ENCODE peak calls at places on chromosomes 11 and 22, in nine cellular contexts. U, B, J, T, M, Z, Q, D and G are unnamed samples.

GRCh38 chr11:130639369-130639768 is 190.9 kb downstream of the ADAMTS15 start:
- DNase-seq in U (peak; percentile 19), B (no peak), J (no peak), T (no peak), M (no peak), Z (no peak), Q (no peak), D (no peak), G (no peak)

GRCh38 chr22:22386602-22387385 is 121.7 kb downstream of the ZNF280B start:
- DNase-seq in U (no peak), B (no peak), J (no peak), T (no peak), M (no peak), Z (no peak), Q (no peak), D (no peak), G (peak; percentile 21)

GRCh38 chr11:125072961-125073590 is 10.0 kb downstream of the SLC37A2 start:
- DNase-seq in U (no peak), B (no peak), J (peak; percentile 58), T (no peak), M (no peak), Z (no peak), Q (no peak), D (no peak), G (no peak)

GRCh38 chr11:26698224-26698623 is 23.6 kb downstream of the SLC5A12 start:
- DNase-seq in U (no peak), B (no peak), J (no peak), T (no peak), M (peak; percentile 77), Z (no peak), Q (no peak), D (no peak), G (peak; percentile 83)

GRCh38 chr11:63826471-63827190 is 12.3 kb upstream of the MARK2 start:
- DNase-seq in U (no peak), B (no peak), J (no peak), T (no peak), M (no peak), Z (no peak), Q (no peak), D (no peak), G (no peak)

GRCh38 chr11:127003260-127003981 is 2.9 kb upstream of the KIRREL3 start:
- DNase-seq in U (no peak), B (peak; percentile 79), J (no peak), T (no peak), M (no peak), Z (no peak), Q (no peak), D (peak; percentile 71), G (no peak)

GRCh38 chr22:36386351-36386899 is 1.3 kb downstream of the MYH9 start:
- DNase-seq in U (no peak), B (no peak), J (peak; percentile 79), T (no peak), M (peak; percentile 74), Z (peak; percentile 42), Q (peak; percentile 80), D (peak; percentile 63), G (peak; percentile 54)

GRCh38 chr11:75198278-75198948 is 42.2 kb upstream of the TPBGL start:
- DNase-seq in U (no peak), B (no peak), J (peak; percentile 40), T (no peak), M (peak; percentile 19), Z (no peak), Q (no peak), D (no peak), G (no peak)

GRCh38 chr11:133029096-133029495 is 503.2 kb downstream of the OPCML start:
- DNase-seq in U (no peak), B (no peak), J (no peak), T (no peak), M (no peak), Z (no peak), Q (no peak), D (no peak), G (no peak)

GRCh38 chr11:11313426-11313825 is 39.6 kb downstream of the CSNK2A3 start:
- DNase-seq in U (peak; percentile 55), B (no peak), J (peak; percentile 67), T (peak; percentile 17), M (no peak), Z (no peak), Q (no peak), D (no peak), G (no peak)

GRCh38 chr11:31414338-31414737 is 44.7 kb downstream of the DNAJC24 start:
- DNase-seq in U (no peak), B (no peak), J (no peak), T (no peak), M (no peak), Z (no peak), Q (no peak), D (no peak), G (no peak)

GRCh38 chr11:10076458-10077141 is 217.4 kb downstream of the SBF2 start:
- DNase-seq in U (no peak), B (no peak), J (no peak), T (peak; percentile 88), M (peak; percentile 60), Z (no peak), Q (peak; percentile 88), D (peak; percentile 39), G (peak; percentile 21)

GRCh38 chr11:10075141-10075540 is 218.9 kb downstream of the SBF2 start:
- DNase-seq in U (no peak), B (no peak), J (no peak), T (no peak), M (no peak), Z (no peak), Q (no peak), D (no peak), G (no peak)

GRCh38 chr11:10080134-10080533 is 213.9 kb downstream of the SBF2 start:
- DNase-seq in U (no peak), B (no peak), J (no peak), T (no peak), M (no peak), Z (no peak), Q (no peak), D (no peak), G (no peak)
- H3K9me3 ChIP-seq in U (no peaks in the 10 kb centered on the region), B (peaks cover 30% of the 10 kb centered on the region), J (peaks cover 18% of the 10 kb centered on the region), T (no peaks in the 10 kb centered on the region), M (no peaks in the 10 kb centered on the region), Z (peaks cover 4% of the 10 kb centered on the region), Q (no peaks in the 10 kb centered on the region), D (no peaks in the 10 kb centered on the region), G (no peaks in the 10 kb centered on the region)

DNA sequence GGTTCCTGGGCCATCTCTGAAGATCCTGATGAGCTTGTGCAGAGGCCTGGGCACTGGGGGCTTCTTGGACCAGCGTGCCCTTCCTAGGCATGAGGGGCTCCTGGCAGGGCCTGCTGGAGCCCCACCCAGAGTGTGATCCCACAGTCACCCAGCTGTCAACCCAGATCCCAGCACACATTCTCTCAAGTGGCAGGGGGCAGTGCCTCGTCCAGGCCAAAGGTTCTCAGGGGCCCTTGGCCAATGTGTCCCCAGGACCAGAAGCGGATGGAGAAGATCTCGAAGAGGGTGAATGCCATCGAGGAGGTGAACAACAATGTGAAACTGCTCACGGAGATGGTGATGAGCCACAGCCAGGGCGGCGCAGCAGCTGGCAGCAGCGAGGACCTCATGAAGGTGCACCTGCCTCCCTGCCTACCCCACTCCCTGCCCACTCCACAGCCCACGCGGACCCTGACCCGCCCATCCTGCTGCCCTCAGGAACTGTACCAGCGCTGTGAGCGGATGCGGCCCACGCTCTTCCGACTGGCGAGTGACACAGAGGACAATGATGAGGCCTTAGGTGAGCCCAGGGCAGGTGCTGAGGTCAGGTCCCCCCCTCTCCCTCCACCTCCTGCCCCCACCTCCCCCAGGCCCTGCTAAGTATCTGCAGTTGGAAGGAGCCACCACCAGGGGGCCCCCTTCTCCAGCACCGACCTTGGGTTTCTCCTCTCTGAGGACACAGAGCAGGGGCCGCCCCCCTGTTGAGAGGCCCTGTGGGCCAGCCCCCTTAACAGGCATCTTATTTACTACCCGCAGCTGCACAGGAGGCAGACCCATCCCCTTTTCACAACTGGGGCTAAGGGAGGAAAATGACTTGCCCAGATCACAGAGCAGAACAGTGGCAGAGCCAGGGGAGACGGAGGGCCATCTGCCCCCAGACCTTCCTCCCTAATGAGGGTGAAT is 14.7 kb downstream of the GGA1 start:
- DNase-seq in U (peak; percentile 66), B (peak; percentile 75), J (peak; percentile 85), T (peak; percentile 68), M (peak; percentile 86), Z (peak; percentile 69), Q (peak; percentile 90), D (peak; percentile 52), G (peak; percentile 58)
- H3K4me3 ChIP-seq in U (no peak overlapping the region), B (no peak overlapping the region), J (no peak overlapping the region), T (no peak overlapping the region), M (no peak overlapping the region), Z (no peak overlapping the region), Q (no peak overlapping the region), D (no peak overlapping the region), G (no peak overlapping the region)

DNA sequence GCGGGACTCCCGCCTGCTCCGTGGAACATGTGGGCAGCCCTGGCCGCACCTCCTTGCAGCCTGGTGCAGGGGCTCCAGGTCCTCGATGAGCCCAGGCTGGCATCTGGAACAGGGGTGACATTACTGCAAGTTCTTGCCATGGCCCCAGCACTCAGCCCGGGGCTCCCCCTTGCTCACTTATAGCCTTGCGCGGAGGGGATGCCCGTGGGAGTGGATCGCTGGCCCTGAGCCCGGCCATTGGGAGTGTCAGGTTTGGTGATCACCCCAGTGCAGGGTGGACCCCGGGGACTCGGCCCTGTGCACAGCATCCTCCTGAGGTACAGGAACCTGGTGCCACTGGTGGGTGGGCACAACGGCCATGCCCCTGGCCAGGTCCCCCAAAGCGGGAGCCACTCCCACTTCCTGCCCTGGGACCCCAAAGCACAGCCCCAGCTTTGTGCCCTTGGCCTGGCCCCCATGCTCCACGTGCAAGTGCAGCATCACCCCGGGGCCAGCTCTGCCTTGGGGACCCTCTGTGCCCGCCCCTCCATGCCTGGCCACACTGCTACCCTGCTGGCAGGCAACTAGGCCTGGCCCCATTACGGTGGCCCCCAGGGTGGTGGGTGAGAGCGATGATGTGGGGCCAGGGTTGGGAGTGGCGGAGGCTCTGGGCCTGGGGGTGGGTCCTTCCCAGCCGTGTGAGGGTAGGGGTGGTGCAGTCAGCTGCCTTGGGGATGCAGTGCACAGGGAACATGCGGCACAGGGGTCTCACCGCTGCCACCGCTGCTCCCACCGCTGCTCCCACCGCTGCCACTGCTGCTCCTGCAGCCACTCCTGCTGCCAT is 439.8 kb downstream of the TBC1D22A start:
- DNase-seq in U (no peak), B (no peak), J (no peak), T (no peak), M (peak; percentile 36), Z (no peak), Q (peak; percentile 63), D (no peak), G (no peak)
- H3K9me3 ChIP-seq in U (no peaks in the 10 kb centered on the region), B (peaks cover 2% of the 10 kb centered on the region), J (no peaks in the 10 kb centered on the region), T (no peaks in the 10 kb centered on the region), M (no peaks in the 10 kb centered on the region), Z (no peaks in the 10 kb centered on the region), Q (no peaks in the 10 kb centered on the region), D (no peaks in the 10 kb centered on the region), G (no peaks in the 10 kb centered on the region)

DNA sequence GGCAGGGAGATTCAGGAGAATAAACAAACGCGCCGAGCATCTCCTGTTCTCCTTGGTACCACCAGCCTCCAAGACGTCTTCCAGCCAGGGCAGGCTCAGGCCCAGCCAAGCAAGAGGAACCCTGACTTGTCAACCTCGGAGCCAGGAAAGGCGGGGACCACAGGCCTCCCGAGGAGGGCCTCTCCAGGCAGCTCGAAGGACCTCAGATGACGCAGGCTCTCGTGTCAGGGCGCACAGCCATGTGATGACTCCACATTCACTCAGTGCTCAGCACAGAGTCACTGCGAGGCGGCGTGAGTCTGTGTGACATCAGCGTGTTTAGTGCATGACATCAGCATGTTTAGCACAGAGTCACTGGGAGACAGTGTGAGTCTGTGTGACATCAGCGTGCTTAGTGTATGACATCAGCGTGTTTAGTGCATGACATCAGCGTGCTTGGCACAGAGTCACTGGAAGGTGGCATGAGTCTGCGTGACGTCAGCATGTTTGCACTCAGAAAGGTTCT is 241.4 kb downstream of the BRD1 start:
- DNase-seq in U (no peak), B (no peak), J (no peak), T (no peak), M (peak; percentile 36), Z (no peak), Q (peak; percentile 68), D (no peak), G (no peak)
- H3K4me3 ChIP-seq in U (no peak overlapping the region), B (no peak overlapping the region), J (no peak overlapping the region), T (no peak overlapping the region), M (no peak overlapping the region), Z (no peak overlapping the region), Q (no peak overlapping the region), D (no peak overlapping the region), G (no peak overlapping the region)

GRCh38 chr11:55793321-55793720 is 2.0 kb upstream of the OR5D14 start:
- DNase-seq in U (no peak), B (no peak), J (no peak), T (no peak), M (no peak), Z (no peak), Q (no peak), D (no peak), G (no peak)
- H3K9me3 ChIP-seq in U (no peaks in the 10 kb centered on the region), B (no peaks in the 10 kb centered on the region), J (no peaks in the 10 kb centered on the region), T (peaks cover 7% of the 10 kb centered on the region), M (no peaks in the 10 kb centered on the region), Z (no peaks in the 10 kb centered on the region), Q (no peaks in the 10 kb centered on the region), D (no peaks in the 10 kb centered on the region), G (peaks cover 1% of the 10 kb centered on the region)